ENCODE peak calls at places on chromosomes 4 and X, in six cellular contexts. E, Z, D, S, Q and F are unnamed samples.

GRCh38 chrX:152896450-152896849 is 1.4 kb upstream of the ZNF185 start:
- DNase-seq in Z (no peak), D (no peak), S (peak), Q (no peak), E (peak), F (peak)

GRCh38 chr4:10285028-10285427 is 168.4 kb upstream of the WDR1 start:
- DNase-seq in E (no peak), D (no peak), Q (no peak), S (no peak), Z (no peak), F (no peak)

GRCh38 chrX:66902081-66902480 is 263.2 kb upstream of the EDA2R start:
- DNase-seq in Z (no peak), E (no peak), Q (no peak), S (no peak), D (no peak), F (no peak)

GRCh38 chr4:25029479-25030282 is 1.1 kb downstream of the LGI2 start:
- DNase-seq in D (peak), Q (peak), Z (no peak), S (no peak), E (no peak), F (no peak)

GRCh38 chrX:102043380-102043779 is 82.1 kb upstream of the TCEAL2 start:
- DNase-seq in Z (no peak), S (no peak), Q (no peak), D (no peak), E (no peak), F (no peak)

GRCh38 chr4:76498550-76498949 is 63.5 kb downstream of the SHROOM3 start:
- DNase-seq in Q (no peak), S (no peak), D (no peak), Z (no peak), E (no peak), F (no peak)

GRCh38 chr4:6201580-6202091 is 1.3 kb upstream of the JAKMIP1 start:
- DNase-seq in S (no peak), Q (no peak), D (no peak), Z (no peak), E (no peak), F (no peak)

GRCh38 chr4:162497564-162498167 is 333.9 kb upstream of the FSTL5 start:
- DNase-seq in Z (peak), D (peak), S (peak), E (peak), Q (peak), F (peak)

GRCh38 chrX:39261446-39262147 is 460.3 kb downstream of the MID1IP1 start:
- DNase-seq in Q (peak), S (peak), D (peak), Z (peak), E (peak), F (peak)

GRCh38 chrX:137563681-137564651 is 2.0 kb upstream of the ZIC3 start:
- DNase-seq in S (no peak), D (no peak), Z (peak), Q (no peak), E (no peak), F (no peak)
- H3K9ac ChIP-seq in S (no peak), D (no peak), Z (no peak), Q (no peak), E (no peak), F (no peak)

DNA sequence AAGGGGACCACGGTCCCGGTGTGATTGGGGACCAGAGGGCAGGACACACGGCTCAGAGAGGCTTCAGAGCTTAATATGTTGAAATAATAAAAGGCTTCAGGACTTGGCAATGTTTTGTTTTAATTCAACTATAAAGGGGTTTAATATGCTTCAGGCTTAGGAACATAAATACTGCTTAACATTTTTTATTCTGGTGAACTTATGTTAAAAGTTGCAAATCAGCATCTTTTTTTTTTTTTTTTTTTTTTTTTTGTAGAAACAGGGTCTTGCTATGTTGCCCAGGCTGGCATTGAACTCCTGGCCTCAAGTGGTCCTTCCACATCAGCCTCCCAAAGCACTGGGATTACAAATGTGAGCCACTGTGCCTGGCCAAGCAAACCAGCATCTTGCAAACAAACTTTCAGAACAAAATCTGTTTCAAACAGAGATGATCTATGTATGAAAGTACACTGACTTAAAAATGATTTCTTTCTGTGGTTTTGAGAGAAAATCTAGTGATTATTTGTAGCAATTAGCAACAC is 37.7 kb downstream of the RHOH start:
- DNase-seq in D (no peak), Q (no peak), S (no peak), E (no peak), Z (no peak), F (no peak)
- TF ChIP-seq EZH2phosphoT487 in D (no peak), Q (no peak), S (no peak), E (no peak), Z (no peak), F (no peak)

DNA sequence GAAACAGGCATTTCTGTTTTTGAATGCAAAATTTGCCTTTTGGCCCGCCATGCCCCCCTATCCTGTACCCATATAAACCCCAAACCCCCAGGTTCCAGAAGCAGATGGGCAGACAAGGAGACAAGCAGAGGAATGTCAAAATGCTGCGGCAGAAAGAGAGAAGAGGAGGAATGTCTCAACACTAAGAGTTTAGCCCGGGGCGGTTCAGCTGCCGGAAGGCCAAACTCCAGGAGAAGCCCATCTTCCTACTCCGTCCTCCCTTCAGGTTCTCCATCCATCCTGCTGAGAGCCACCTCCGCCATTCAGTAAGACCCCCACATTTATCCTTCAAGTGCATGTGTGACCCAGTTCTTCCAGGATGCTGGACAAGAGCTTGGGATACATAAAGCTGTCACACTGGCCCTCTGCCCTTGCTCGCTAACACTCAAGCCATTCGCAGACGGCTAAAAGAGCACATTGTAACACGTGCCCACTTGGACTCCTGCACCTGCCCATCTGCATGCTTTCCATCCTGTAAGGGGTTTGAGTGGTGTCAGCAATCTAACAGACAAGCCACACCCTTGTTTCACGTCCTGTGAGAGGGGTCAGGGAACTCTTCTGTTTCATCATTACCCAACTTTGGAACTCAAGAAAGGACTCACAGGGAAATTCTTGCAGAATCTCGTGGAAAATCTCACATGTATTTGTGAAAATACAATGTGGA is 31.3 kb downstream of the TLR10 start:
- DNase-seq in E (no peak), Z (no peak), D (no peak), Q (peak), S (no peak), F (no peak)
- H3K9ac ChIP-seq in E (no peak), Z (no peak), D (no peak), Q (peak), S (no peak), F (no peak)

GRCh38 chrX:2967012-2967411 is 37.9 kb upstream of the ARSD start:
- DNase-seq in Q (no peak), Z (no peak), D (no peak), E (no peak), S (no peak), F (no peak)
- TF ChIP-seq EZH2phosphoT487 in Q (no peak), Z (no peak), D (no peak), E (no peak), S (no peak), F (no peak)

GRCh38 chr4:153489856-153490558 is 23.8 kb downstream of the TMEM131L start:
- DNase-seq in S (peak), Z (no peak), E (no peak), Q (no peak), D (no peak), F (no peak)

GRCh38 chr4:153488006-153488718 is 22.0 kb downstream of the TMEM131L start:
- DNase-seq in D (no peak), S (no peak), Z (no peak), E (no peak), Q (no peak), F (no peak)

GRCh38 chr4:153486281-153487151 is 20.4 kb downstream of the TMEM131L start:
- DNase-seq in E (peak), Z (peak), D (no peak), S (peak), Q (no peak), F (peak)

GRCh38 chr4:153490985-153491483 is 24.9 kb downstream of the TMEM131L start:
- DNase-seq in Z (no peak), D (no peak), S (no peak), Q (no peak), E (no peak), F (no peak)

GRCh38 chr4:153488719-153489384 is 22.7 kb downstream of the TMEM131L start:
- DNase-seq in S (no peak), Z (peak), D (no peak), Q (no peak), E (no peak), F (peak)
- H3K9ac ChIP-seq in S (no peak), Z (no peak), D (no peak), Q (no peak), E (no peak), F (peak)

GRCh38 chr4:126057371-126057770 is 742.6 kb downstream of the FAT4 start:
- DNase-seq in Q (no peak), E (no peak), S (no peak), Z (no peak), D (no peak), F (no peak)

GRCh38 chr4:126046081-126046614 is 731.4 kb downstream of the FAT4 start:
- DNase-seq in D (no peak), Z (no peak), E (no peak), S (no peak), Q (no peak), F (peak)

GRCh38 chr4:126047114-126047513 is 732.4 kb downstream of the FAT4 start:
- DNase-seq in Z (no peak), E (no peak), D (no peak), Q (no peak), S (no peak), F (no peak)

GRCh38 chr4:126051709-126052424 is 737.1 kb downstream of the FAT4 start:
- DNase-seq in D (no peak), E (no peak), Z (no peak), S (peak), Q (no peak), F (peak)
- TF ChIP-seq EZH2phosphoT487 in D (no peak), E (no peak), Z (no peak), S (no peak), Q (no peak), F (no peak)

GRCh38 chrX:77446840-77447239 is 349 bp upstream of the FGF16 start:
- DNase-seq in S (no peak), Z (no peak), D (no peak), Q (no peak), E (no peak), F (peak)
- H3K9ac ChIP-seq in S (no peak), Z (no peak), D (no peak), Q (peak), E (no peak), F (peak)

DNA sequence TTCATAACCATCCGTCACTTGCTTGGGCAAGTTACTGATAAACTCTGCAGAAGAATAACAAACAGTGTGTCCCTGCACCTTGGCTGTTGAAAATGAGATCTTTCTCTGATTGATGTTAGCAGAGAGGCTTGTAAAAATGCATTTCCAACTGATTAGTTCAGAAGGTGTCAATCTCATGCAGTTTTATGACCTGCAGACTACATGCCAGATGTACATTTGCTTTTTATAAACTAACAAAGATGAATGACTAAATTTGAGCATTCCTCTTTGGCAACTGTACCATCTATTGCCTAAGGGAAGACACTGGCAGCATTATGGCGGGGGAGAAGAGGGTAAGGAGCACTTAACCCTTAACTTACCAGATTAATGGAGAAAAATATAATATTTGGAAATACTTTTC is 192.8 kb downstream of the DCTD start:
- DNase-seq in E (no peak), S (peak), Q (no peak), D (peak), Z (no peak), F (peak)
- TF ChIP-seq EZH2phosphoT487 in E (no peak), S (no peak), Q (no peak), D (no peak), Z (no peak), F (no peak)

GRCh38 chr4:109557433-109557832 is 2.6 kb upstream of the MCUB start:
- DNase-seq in S (no peak), E (no peak), Z (no peak), D (no peak), Q (no peak), F (no peak)

GRCh38 chr4:109559983-109560686 is at the start of gene MCUB:
- DNase-seq in E (peak), S (peak), D (peak), Z (peak), Q (peak), F (peak)

GRCh38 chr4:109562457-109563237 is 2.6 kb downstream of the MCUB start:
- DNase-seq in E (no peak), Q (no peak), S (no peak), Z (peak), D (no peak), F (no peak)

GRCh38 chr4:109560687-109561452 is 824 bp downstream of the MCUB start:
- DNase-seq in Q (peak), D (peak), S (peak), E (no peak), Z (peak), F (peak)

GRCh38 chr4:109559625-109559982 is 442 bp upstream of the MCUB start:
- DNase-seq in D (peak), E (no peak), Q (no peak), S (no peak), Z (no peak), F (peak)
- H3K9ac ChIP-seq in D (peak), E (peak), Q (peak), S (peak), Z (peak), F (peak)